ENCODE peak calls at places on chromosomes 5 and 9, in five cellular contexts. One of them, this sample, is unnamed.

GRCh38 chr5:102916114-102916513 is 161.0 kb downstream of the PAM start:
- DNase-seq in IMR-90: peak; percentile 37
- DNase-seq in fibroblast of lung: no peak
- DNase-seq in HCT116: peak; percentile 18
- DNase-seq in colonic mucosa: no peak
- DNase-seq in this sample: no peak

GRCh38 chr9:20504930-20505329 is 117.4 kb downstream of the MLLT3 start:
- DNase-seq in IMR-90: no peak
- DNase-seq in fibroblast of lung: no peak
- DNase-seq in HCT116: no peak
- DNase-seq in colonic mucosa: no peak
- DNase-seq in this sample: no peak

GRCh38 chr9:85741112-85741874 is 461 bp downstream of the AGTPBP1 start:
- DNase-seq in IMR-90: peak; percentile 8
- DNase-seq in fibroblast of lung: peak; percentile 23
- DNase-seq in HCT116: no peak
- DNase-seq in colonic mucosa: peak; percentile 51
- DNase-seq in this sample: no peak

GRCh38 chr9:115673599-115673998 is 480.0 kb upstream of the PAPPA start:
- DNase-seq in IMR-90: peak; percentile 75
- DNase-seq in fibroblast of lung: peak; percentile 84
- DNase-seq in HCT116: no peak
- DNase-seq in colonic mucosa: no peak
- DNase-seq in this sample: no peak

GRCh38 chr5:150562832-150563231 is 54.9 kb downstream of the NDST1 start:
- DNase-seq in IMR-90: peak; percentile 59
- DNase-seq in fibroblast of lung: peak; percentile 51
- DNase-seq in HCT116: peak; percentile 56
- DNase-seq in colonic mucosa: peak; percentile 70
- DNase-seq in this sample: no peak

GRCh38 chr5:127031147-127031862 is 947 bp upstream of the MARCHF3 start:
- DNase-seq in IMR-90: no peak
- DNase-seq in fibroblast of lung: peak; percentile 7
- DNase-seq in HCT116: no peak
- DNase-seq in colonic mucosa: no peak
- DNase-seq in this sample: no peak

GRCh38 chr9:128819716-128820664 is 1.7 kb downstream of the ENDOG start:
- DNase-seq in IMR-90: no peak
- DNase-seq in fibroblast of lung: no peak
- DNase-seq in HCT116: no peak
- DNase-seq in colonic mucosa: peak; percentile 44
- DNase-seq in this sample: no peak

GRCh38 chr5:131863700-131864099 is 66.9 kb upstream of the FNIP1 start:
- DNase-seq in IMR-90: no peak
- DNase-seq in fibroblast of lung: no peak
- DNase-seq in HCT116: no peak
- DNase-seq in colonic mucosa: no peak
- DNase-seq in this sample: no peak

GRCh38 chr9:135605238-135605781 is 34.0 kb downstream of the GLT6D1 start:
- DNase-seq in IMR-90: no peak
- DNase-seq in fibroblast of lung: no peak
- DNase-seq in HCT116: no peak
- DNase-seq in colonic mucosa: peak; percentile 12
- DNase-seq in this sample: no peak

GRCh38 chr5:9046756-9047481 is 499.0 kb downstream of the SEMA5A start:
- DNase-seq in IMR-90: peak; percentile 99
- DNase-seq in fibroblast of lung: peak; percentile 96
- DNase-seq in HCT116: no peak
- DNase-seq in colonic mucosa: no peak
- DNase-seq in this sample: peak; percentile 79

DNA sequence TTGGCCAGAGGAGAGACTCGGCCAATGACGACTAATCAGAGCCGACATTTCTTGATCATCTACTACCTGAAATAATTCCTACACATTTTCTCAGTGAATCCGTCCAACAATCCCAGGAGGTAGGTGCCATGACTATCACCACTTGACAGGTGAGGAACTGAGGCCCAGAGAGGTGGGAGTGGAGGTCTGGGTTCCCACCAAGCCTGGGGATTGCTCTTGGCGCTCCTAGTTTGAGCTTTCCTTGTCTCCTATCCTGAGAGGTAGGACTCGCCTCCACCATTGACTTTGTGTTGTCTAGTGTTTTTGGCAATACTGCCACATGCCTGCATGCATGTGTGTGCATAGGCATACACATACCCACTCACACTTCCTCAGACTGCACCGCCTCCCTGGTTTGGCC is 6.3 kb upstream of the NTNG2 start:
- DNase-seq in IMR-90: no peak
- DNase-seq in fibroblast of lung: no peak
- DNase-seq in HCT116: no peak
- DNase-seq in colonic mucosa: no peak
- DNase-seq in this sample: no peak
- H3K27me3 ChIP-seq in IMR-90: peaks cover 91% of the 10 kb centered on the region
- H3K27me3 ChIP-seq in fibroblast of lung: peaks cover 16% of the 10 kb centered on the region
- H3K27me3 ChIP-seq in HCT116: peaks cover 5% of the 10 kb centered on the region
- H3K27me3 ChIP-seq in colonic mucosa: peaks cover 8% of the 10 kb centered on the region
- H3K27me3 ChIP-seq in this sample: peaks cover 84% of the 10 kb centered on the region

DNA sequence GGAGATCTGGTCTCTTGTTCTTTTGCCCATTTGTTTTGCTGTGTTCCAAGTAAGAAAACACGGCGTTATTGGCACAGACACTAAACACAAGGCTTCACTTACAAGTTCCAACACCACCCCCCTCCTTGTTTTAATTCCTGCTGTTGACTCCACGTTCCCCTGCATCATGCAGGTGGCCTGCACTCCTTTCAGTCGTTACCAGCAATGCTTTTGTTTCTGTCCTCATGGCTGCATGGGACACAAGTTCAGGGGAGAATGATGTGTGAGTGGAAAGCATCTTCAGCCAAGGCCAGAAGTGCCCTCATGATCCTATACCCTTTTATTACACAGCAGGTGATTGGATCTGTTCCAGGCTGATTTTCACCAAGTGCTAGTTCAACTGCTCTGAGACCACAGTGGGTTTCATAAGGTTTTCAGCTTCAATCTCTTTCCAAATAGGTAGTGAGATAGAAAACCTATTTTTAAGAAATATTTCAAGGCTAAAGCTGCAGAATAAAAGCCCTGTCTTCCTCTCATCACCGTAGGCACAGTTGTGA is 609.1 kb downstream of the IRX1 start:
- DNase-seq in IMR-90: no peak
- DNase-seq in fibroblast of lung: no peak
- DNase-seq in HCT116: no peak
- DNase-seq in colonic mucosa: no peak
- DNase-seq in this sample: no peak
- TF ChIP-seq CTCF in IMR-90: no peak
- TF ChIP-seq CTCF in fibroblast of lung: no peak
- TF ChIP-seq CTCF in HCT116: no peak
- TF ChIP-seq CTCF in colonic mucosa: no peak
- TF ChIP-seq CTCF in this sample: no peak

DNA sequence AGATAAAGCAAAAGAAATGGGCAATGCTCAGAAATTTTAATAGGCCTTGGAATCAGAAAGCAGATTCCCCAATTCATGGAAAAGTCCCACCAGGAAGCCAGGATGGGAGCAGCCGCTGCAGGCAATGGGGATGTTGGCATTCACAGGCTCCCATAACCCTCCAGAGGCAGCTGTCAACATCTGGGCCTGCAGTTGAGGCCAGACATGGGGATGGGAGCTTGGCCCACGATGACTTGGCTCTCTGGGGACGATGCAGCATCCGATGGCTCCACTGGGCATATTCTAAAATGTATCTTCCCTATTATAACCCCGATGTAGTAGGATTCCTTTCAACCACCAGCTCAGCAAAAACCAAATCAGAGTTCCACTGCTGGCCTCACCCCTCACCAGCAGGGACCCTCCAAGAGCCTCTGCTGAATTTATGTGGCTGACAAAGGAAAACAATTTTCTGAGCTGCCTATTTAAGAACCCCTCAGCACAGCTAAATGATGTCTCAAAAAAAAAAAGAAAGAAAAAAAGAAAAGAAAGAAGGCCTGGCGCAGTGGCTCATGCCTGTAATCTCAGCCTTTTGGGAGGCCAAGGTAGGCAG is 7.1 kb downstream of the SPRY4 start:
- DNase-seq in IMR-90: no peak
- DNase-seq in fibroblast of lung: no peak
- DNase-seq in HCT116: no peak
- DNase-seq in colonic mucosa: no peak
- DNase-seq in this sample: no peak
- H3K9ac ChIP-seq in IMR-90: peak overlapping the region; percentile 28
- H3K9ac ChIP-seq in fibroblast of lung: no peak overlapping the region
- H3K9ac ChIP-seq in HCT116: no peak overlapping the region
- H3K9ac ChIP-seq in colonic mucosa: no peak overlapping the region
- H3K9ac ChIP-seq in this sample: no peak overlapping the region

GRCh38 chr5:96353220-96353619 is 79.8 kb downstream of the PCSK1 start:
- DNase-seq in IMR-90: no peak
- DNase-seq in fibroblast of lung: no peak
- DNase-seq in HCT116: no peak
- DNase-seq in colonic mucosa: no peak
- DNase-seq in this sample: no peak

GRCh38 chr5:96354237-96354636 is 78.8 kb downstream of the PCSK1 start:
- DNase-seq in IMR-90: no peak
- DNase-seq in fibroblast of lung: no peak
- DNase-seq in HCT116: no peak
- DNase-seq in colonic mucosa: no peak
- DNase-seq in this sample: no peak

GRCh38 chr5:96348536-96348935 is 84.5 kb downstream of the PCSK1 start:
- DNase-seq in IMR-90: no peak
- DNase-seq in fibroblast of lung: no peak
- DNase-seq in HCT116: no peak
- DNase-seq in colonic mucosa: no peak
- DNase-seq in this sample: no peak

GRCh38 chr5:96347502-96348292 is 85.4 kb downstream of the PCSK1 start:
- DNase-seq in IMR-90: peak; percentile 41
- DNase-seq in fibroblast of lung: no peak
- DNase-seq in HCT116: no peak
- DNase-seq in colonic mucosa: no peak
- DNase-seq in this sample: no peak

DNA sequence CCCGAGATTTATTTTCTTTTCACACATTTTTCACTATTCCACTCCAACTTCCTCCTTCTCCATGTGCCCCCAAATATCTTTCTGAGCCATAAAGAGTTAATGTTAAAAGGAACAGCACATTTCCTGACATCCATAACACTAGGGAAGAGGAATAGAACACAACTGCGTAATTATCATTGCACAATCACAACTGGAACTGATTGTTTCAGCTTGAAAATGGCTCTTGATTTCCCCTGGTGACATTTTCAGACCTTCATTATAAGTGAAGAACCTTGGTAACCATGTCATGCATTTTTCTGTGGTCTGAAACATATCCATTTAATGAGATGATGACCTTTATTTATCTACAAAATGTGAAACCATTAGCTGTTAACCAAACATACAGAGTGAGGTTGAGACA is 82.4 kb downstream of the PCSK1 start:
- DNase-seq in IMR-90: no peak
- DNase-seq in fibroblast of lung: no peak
- DNase-seq in HCT116: no peak
- DNase-seq in colonic mucosa: no peak
- DNase-seq in this sample: no peak
- H3K27me3 ChIP-seq in IMR-90: no peaks in the 10 kb centered on the region
- H3K27me3 ChIP-seq in fibroblast of lung: no peaks in the 10 kb centered on the region
- H3K27me3 ChIP-seq in HCT116: no peaks in the 10 kb centered on the region
- H3K27me3 ChIP-seq in colonic mucosa: no peaks in the 10 kb centered on the region
- H3K27me3 ChIP-seq in this sample: no peaks in the 10 kb centered on the region

This sample was measured in keratinocyte.